ENCODE peak calls at places on chromosomes 5 and 9, in four cellular contexts. E, X, O and V are unnamed samples.

GRCh38 chr9:133702798-133703570 is 35.2 kb downstream of the SARDH start:
- DNase-seq in E (no peak), O (no peak), X (no peak), V (no peak)

GRCh38 chr5:44294492-44294891 is 94.7 kb downstream of the FGF10 start:
- DNase-seq in E (no peak), X (no peak), O (no peak), V (peak)

GRCh38 chr5:168876419-168876818 is 297.3 kb upstream of the PANK3 start:
- DNase-seq in E (no peak), X (no peak), O (no peak), V (no peak)

GRCh38 chr5:60488466-60489130 is 211.4 kb downstream of the DEPDC1B start:
- DNase-seq in O (no peak), E (no peak), X (no peak), V (no peak)

GRCh38 chr5:176697929-176698520 is 50.7 kb downstream of the TSPAN17 start:
- DNase-seq in X (no peak), E (no peak), O (no peak), V (no peak)

GRCh38 chr5:148290271-148291195 is 21.7 kb upstream of the SPINK7 start:
- DNase-seq in O (peak), E (no peak), X (peak), V (no peak)

GRCh38 chr5:130992095-130992494 is 173.0 kb downstream of the HINT1 start:
- DNase-seq in E (no peak), O (no peak), X (no peak), V (peak)

GRCh38 chr5:174816858-174817257 is 92.5 kb downstream of the MSX2 start:
- DNase-seq in E (no peak), X (no peak), O (no peak), V (no peak)

GRCh38 chr9:105436753-105437152 is 11.1 kb upstream of the FSD1L start:
- DNase-seq in X (no peak), E (no peak), O (no peak), V (no peak)

GRCh38 chr5:59123595-59124561 is 541.0 kb downstream of the RAB3C start:
- DNase-seq in O (no peak), X (peak), E (no peak), V (no peak)

GRCh38 chr5:171207256-171207866 is 101.7 kb upstream of the TLX3 start:
- DNase-seq in E (no peak), X (peak), O (no peak), V (peak)

GRCh38 chr5:1666812-1667588 is 132.6 kb downstream of the MRPL36 start:
- DNase-seq in O (peak), X (no peak), E (no peak), V (peak)

GRCh38 chr5:136129445-136129844 is 3.2 kb upstream of the SMAD5 start:
- DNase-seq in E (no peak), X (no peak), O (no peak), V (no peak)

GRCh38 chr5:58497956-58498942 is 7.0 kb downstream of the GAPT start:
- DNase-seq in X (no peak), E (no peak), O (no peak), V (peak)

GRCh38 chr9:73011956-73012355 is 59.1 kb upstream of the ALDH1A1 start:
- DNase-seq in X (no peak), O (no peak), E (no peak), V (no peak)